ENCODE peak calls at places on chromosome 9, in six cellular contexts. Z is CD8-positive, alpha-beta T cell; S is aorta; P is NT2/D1; G is A549; C is heart left ventricle. J is an unnamed sample.
A peak's percentile ranks its signal among the peaks of the same experiment; 100 is the strongest.

GRCh38 chr9:98808411-98808815 is 943 bp downstream of the GALNT12 start:
- DNase-seq in Z (no peak), P (no peak), C (no peak), S (no peak), G (no peak), J (no peak)

GRCh38 chr9:1879501-1879900 is 135.6 kb upstream of the SMARCA2 start:
- DNase-seq in G (no peak), Z (no peak), C (no peak), P (no peak), S (no peak), J (no peak)

GRCh38 chr9:119959846-119960545 is 590.8 kb upstream of the BRINP1 start:
- DNase-seq in G (no peak), Z (no peak), C (no peak), S (no peak), P (no peak), J (no peak)

GRCh38 chr9:34072410-34072809 is 23.7 kb upstream of the UBAP2 start:
- DNase-seq in P (no peak), Z (no peak), C (no peak), S (peak; percentile 1), G (no peak), J (no peak)

GRCh38 chr9:121133104-121133816 is 58.5 kb downstream of the CNTRL start:
- DNase-seq in S (peak; percentile 54), P (peak; percentile 36), C (no peak), G (peak; percentile 4), Z (peak; percentile 91), J (peak; percentile 88)

GRCh38 chr9:88092699-88093359 is 45.4 kb downstream of the SPATA31C2 start:
- DNase-seq in G (no peak), S (no peak), Z (no peak), C (peak; percentile 37), P (no peak), J (peak; percentile 53)

GRCh38 chr9:31639444-31639843 is 745.0 kb upstream of the ACO1 start:
- DNase-seq in G (no peak), S (no peak), C (no peak), Z (no peak), P (no peak), J (no peak)

GRCh38 chr9:137078701-137079400 is 1.5 kb downstream of the UAP1L1 start:
- DNase-seq in S (peak; percentile 70), C (no peak), P (no peak), G (no peak), Z (no peak), J (no peak)

GRCh38 chr9:113376634-113377531 is at the start of gene HDHD3:
- DNase-seq in G (peak; percentile 87), P (peak; percentile 66), C (peak; percentile 81), S (peak; percentile 92), Z (peak; percentile 88), J (peak; percentile 80)

GRCh38 chr9:69758001-69758730 is 1.6 kb downstream of the PTAR1 start:
- DNase-seq in Z (no peak), S (no peak), C (no peak), G (no peak), P (no peak), J (no peak)

GRCh38 chr9:86405926-86406325 is 51.7 kb upstream of the TUT7 start:
- DNase-seq in S (no peak), C (peak; percentile 34), Z (no peak), P (no peak), G (peak; percentile 59), J (no peak)

GRCh38 chr9:97425336-97425991 is 13.6 kb downstream of the TDRD7 start:
- DNase-seq in G (no peak), P (no peak), S (no peak), C (no peak), Z (no peak), J (no peak)

GRCh38 chr9:22244141-22245011 is 202.2 kb upstream of the DMRTA1 start:
- DNase-seq in P (peak; percentile 44), Z (no peak), S (no peak), G (peak; percentile 71), C (no peak), J (no peak)

GRCh38 chr9:108272350-108272899 is 583.4 kb downstream of the ACTL7B start:
- DNase-seq in S (no peak), Z (no peak), P (peak; percentile 27), G (peak; percentile 61), C (peak; percentile 49), J (peak; percentile 16)

GRCh38 chr9:34651876-34652602 is at the start of gene IL11RA:
- DNase-seq in P (peak; percentile 85), S (peak; percentile 94), C (peak; percentile 95), Z (no peak), G (peak; percentile 91), J (peak; percentile 95)

GRCh38 chr9:79572891-79573696 is 1.3 kb downstream of the TLE4 start:
- DNase-seq in S (peak; percentile 88), P (no peak), G (peak; percentile 4), C (peak; percentile 50), Z (peak; percentile 79), J (peak; percentile 75)

GRCh38 chr9:132753593-132753880 is 83.3 kb downstream of the GTF3C4 start:
- DNase-seq in Z (no peak), S (peak; percentile 24), G (no peak), C (no peak), P (no peak), J (no peak)

GRCh38 chr9:132877447-132877817 is 652 bp downstream of the AK8 start:
- DNase-seq in S (no peak), C (no peak), P (no peak), G (no peak), Z (no peak), J (no peak)

GRCh38 chr9:76818271-76818670 is 54.0 kb downstream of the PCA3 start:
- DNase-seq in G (peak; percentile 80), S (peak; percentile 93), C (peak; percentile 82), Z (no peak), P (peak; percentile 66), J (peak; percentile 87)

GRCh38 chr9:82957526-82958379 is 105.2 kb downstream of the RASEF start:
- DNase-seq in P (no peak), Z (no peak), G (no peak), C (no peak), S (no peak), J (no peak)

GRCh38 chr9:38158628-38159027 is 89.6 kb upstream of the SHB start:
- DNase-seq in P (no peak), G (no peak), C (no peak), Z (no peak), S (no peak), J (no peak)

GRCh38 chr9:88932766-88933165 is 58.5 kb upstream of the S1PR3 start:
- DNase-seq in P (no peak), S (no peak), Z (no peak), C (no peak), G (no peak), J (no peak)

GRCh38 chr9:87850405-87850804 is 32.3 kb upstream of the SPATA31E1 start:
- DNase-seq in P (no peak), Z (no peak), S (peak; percentile 38), G (peak; percentile 27), C (no peak), J (no peak)

GRCh38 chr9:97307500-97308163 is at the start of gene CCDC180:
- DNase-seq in S (no peak), P (no peak), G (no peak), Z (no peak), C (no peak), J (no peak)

GRCh38 chr9:82810902-82811301 is 252.0 kb downstream of the RASEF start:
- DNase-seq in Z (no peak), S (no peak), G (peak; percentile 52), C (no peak), P (no peak), J (no peak)

GRCh38 chr9:134043531-134043988 is 18.3 kb downstream of the BRD3OS start:
- DNase-seq in C (no peak), P (no peak), G (no peak), Z (no peak), S (no peak), J (no peak)

GRCh38 chr9:83182071-83182470 is 119.1 kb upstream of the RASEF start:
- DNase-seq in G (no peak), P (no peak), S (no peak), Z (no peak), C (no peak), J (no peak)

GRCh38 chr9:131961496-131961880 is 118.2 kb downstream of the MED27 start:
- DNase-seq in P (no peak), G (no peak), S (no peak), C (no peak), Z (no peak), J (no peak)

GRCh38 chr9:93679536-93680444 is 103.4 kb downstream of the PHF2 start:
- DNase-seq in Z (peak; percentile 42), G (no peak), C (no peak), P (no peak), S (no peak), J (no peak)

GRCh38 chr9:91420471-91421021 is 3.1 kb downstream of the NFIL3 start:
- DNase-seq in S (no peak), Z (no peak), P (no peak), G (no peak), C (no peak), J (no peak)

GRCh38 chr9:91421022-91421765 is 2.4 kb downstream of the NFIL3 start:
- DNase-seq in P (no peak), G (no peak), C (peak; percentile 34), Z (no peak), S (peak; percentile 81), J (no peak)

GRCh38 chr9:91421987-91422765 is 1.5 kb downstream of the NFIL3 start:
- DNase-seq in P (no peak), S (no peak), G (no peak), Z (no peak), C (no peak), J (no peak)

GRCh38 chr9:91417602-91418218 is 5.9 kb downstream of the NFIL3 start:
- DNase-seq in C (no peak), P (no peak), G (no peak), S (no peak), Z (no peak), J (no peak)

GRCh38 chr9:91419222-91420191 is 4.1 kb downstream of the NFIL3 start:
- DNase-seq in C (peak; percentile 80), P (no peak), Z (no peak), G (peak; percentile 81), S (peak; percentile 85), J (peak; percentile 88)
- H3K4me3 ChIP-seq in C (peak overlapping the region; percentile 28), P (no peak overlapping the region), Z (no peak overlapping the region), G (peak overlapping the region; percentile 15), S (no peak overlapping the region), J (no peak overlapping the region)

GRCh38 chr9:27535701-27536118 is 6.1 kb upstream of the MOB3B start:
- DNase-seq in P (peak; percentile 22), Z (no peak), C (no peak), S (no peak), G (peak; percentile 49), J (no peak)
- H3K4me1 ChIP-seq in P (peaks cover 3% of the 10 kb centered on the region), Z (no peaks in the 10 kb centered on the region), C (peaks cover 34% of the 10 kb centered on the region), S (peaks cover 13% of the 10 kb centered on the region), G (peaks cover 39% of the 10 kb centered on the region), J (no peaks in the 10 kb centered on the region)

DNA sequence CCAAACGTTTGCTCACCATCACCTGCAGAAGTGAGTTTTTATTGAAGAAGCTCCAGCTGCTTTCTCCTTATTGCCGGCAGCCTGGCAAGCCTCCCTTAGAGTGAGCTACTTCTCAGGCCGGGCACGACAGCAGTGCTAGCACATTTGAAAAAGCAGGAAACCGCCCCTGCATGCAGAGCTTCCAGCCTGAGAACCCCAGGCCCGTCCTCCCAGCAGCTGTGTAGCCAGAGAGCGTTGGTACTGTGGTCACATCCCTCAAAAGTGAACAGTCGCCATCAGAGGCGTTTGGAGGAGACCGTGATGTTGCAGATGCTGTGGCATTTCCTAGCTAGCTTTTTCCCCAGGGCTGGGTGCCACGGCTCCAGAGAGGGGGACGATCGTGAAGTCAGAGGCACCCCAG is 23.5 kb downstream of the SLC25A25 start:
- DNase-seq in S (no peak), C (no peak), Z (no peak), P (no peak), G (no peak), J (no peak)
- H3K4me3 ChIP-seq in S (no peak overlapping the region), C (no peak overlapping the region), Z (no peak overlapping the region), P (no peak overlapping the region), G (no peak overlapping the region), J (no peak overlapping the region)

GRCh38 chr9:84919498-84919897 is 250.0 kb downstream of the NTRK2 start:
- DNase-seq in P (no peak), C (no peak), G (no peak), Z (no peak), S (no peak), J (no peak)
- H3K4me1 ChIP-seq in P (no peaks in the 10 kb centered on the region), C (no peaks in the 10 kb centered on the region), G (no peaks in the 10 kb centered on the region), Z (no peaks in the 10 kb centered on the region), S (no peaks in the 10 kb centered on the region), J (no peaks in the 10 kb centered on the region)